ENCODE peak calls at places on chromosomes 7 and 10, in four cellular contexts. X is IMR-90, G is HepG2, O is K562. E is an unnamed sample.

GRCh38 chr10:14478201-14478600 is 147.5 kb upstream of the FRMD4A start:
- DNase-seq in X (no peak), O (no peak), G (no peak), E (no peak)

GRCh38 chr7:106279425-106280182 is 5.2 kb downstream of the NAMPT start:
- DNase-seq in X (no peak), O (peak; percentile 64), G (no peak), E (peak; percentile 25)

GRCh38 chr7:1520574-1521234 is 9.8 kb upstream of the MAFK start:
- DNase-seq in G (peak; percentile 96), X (peak; percentile 92), O (peak; percentile 34), E (peak; percentile 100)

GRCh38 chr10:12042409-12042796 is 206 bp downstream of the UPF2 start:
- DNase-seq in G (no peak), X (peak; percentile 3), O (peak; percentile 42), E (no peak)

GRCh38 chr7:2863461-2864066 is 19.5 kb upstream of the GNA12 start:
- DNase-seq in X (peak; percentile 97), G (peak; percentile 89), O (peak; percentile 72), E (peak; percentile 80)

GRCh38 chr10:42953684-42954674 is 122.9 kb upstream of the RET start:
- DNase-seq in X (no peak), O (no peak), G (no peak), E (no peak)

GRCh38 chr7:118995395-118995794 is 770.9 kb downstream of the ANKRD7 start:
- DNase-seq in X (peak; percentile 10), G (no peak), O (no peak), E (no peak)

GRCh38 chr10:47384148-47384921 is at the start of gene ZNF488:
- DNase-seq in O (peak; percentile 98), G (peak; percentile 49), X (peak; percentile 49), E (peak; percentile 94)

GRCh38 chr10:43921478-43921877 is 272.8 kb upstream of the ZNF32 start:
- DNase-seq in O (no peak), G (no peak), X (no peak), E (no peak)

GRCh38 chr7:94231333-94231732 is 163.4 kb upstream of the COL1A2 start:
- DNase-seq in X (no peak), G (no peak), O (no peak), E (no peak)

DNA sequence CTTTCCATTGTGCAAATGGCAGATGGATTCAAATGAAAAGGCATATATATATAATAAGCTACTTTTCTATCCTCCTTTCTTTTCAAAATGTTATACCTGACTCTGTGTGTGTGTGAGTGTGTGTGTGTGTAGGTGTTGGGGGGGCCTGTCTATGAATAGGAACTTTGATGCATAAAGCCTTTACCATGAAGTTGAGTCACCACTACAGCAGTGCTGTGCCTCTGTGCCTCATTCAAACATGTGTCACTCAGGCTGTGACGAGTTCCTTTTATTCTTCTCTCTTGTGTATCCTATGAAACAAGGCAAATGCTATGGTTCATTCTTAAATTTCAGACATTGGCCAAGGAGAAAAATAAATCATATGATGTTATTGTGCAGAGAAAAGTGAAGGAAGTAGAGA is 52.7 kb upstream of the DKK1 start:
- DNase-seq in G (no peak), X (no peak), O (no peak), E (no peak)
- TF ChIP-seq MAZ in G (no peak), X (no peak), O (no peak), E (no peak)

GRCh38 chr10:31952066-31952465 is 23.4 kb upstream of the ARHGAP12 start:
- DNase-seq in O (peak; percentile 37), X (no peak), G (no peak), E (no peak)
- TF ChIP-seq BHLHE40 in O (no peak), X (no peak), G (no peak), E (no peak)

GRCh38 chr7:127230192-127230925 is 22.4 kb downstream of the GRM8 start:
- DNase-seq in O (no peak), G (no peak), X (no peak), E (no peak)
- TF ChIP-seq MAZ in O (no peak), G (no peak), X (no peak), E (no peak)

GRCh38 chr7:5681979-5682546 is 99.4 kb downstream of the RNF216 start:
- DNase-seq in X (no peak), O (no peak), G (no peak), E (no peak)

GRCh38 chr7:5682889-5683670 is 98.4 kb downstream of the RNF216 start:
- DNase-seq in G (no peak), X (no peak), O (no peak), E (no peak)

GRCh38 chr7:5679741-5680473 is 101.6 kb downstream of the RNF216 start:
- DNase-seq in X (no peak), G (no peak), O (no peak), E (no peak)

GRCh38 chr7:5679047-5679740 is 102.3 kb downstream of the RNF216 start:
- DNase-seq in O (no peak), X (no peak), G (no peak), E (no peak)

GRCh38 chr7:5681423-5681822 is 100.0 kb downstream of the RNF216 start:
- DNase-seq in G (no peak), O (no peak), X (no peak), E (no peak)
- TF ChIP-seq BHLHE40 in G (no peak), O (no peak), X (no peak), E (no peak)

GRCh38 chr10:90849956-90850749 is 7.7 kb downstream of the HTR7 start:
- DNase-seq in O (no peak), X (peak; percentile 18), G (no peak), E (no peak)
- TF ChIP-seq MAZ in O (no peak), X (no peak), G (no peak), E (no peak)

GRCh38 chr7:132858251-132858650 is 223.6 kb downstream of the CHCHD3 start:
- DNase-seq in G (no peak), X (no peak), O (no peak), E (no peak)
- TF ChIP-seq BHLHE40 in G (no peak), X (no peak), O (no peak), E (no peak)

GRCh38 chr7:25860206-25860881 is 291.7 kb upstream of the NFE2L3 start:
- DNase-seq in O (no peak), X (peak; percentile 24), G (no peak), E (no peak)
- TF ChIP-seq MAZ in O (peak; percentile 17), X (no peak), G (no peak), E (no peak)

DNA sequence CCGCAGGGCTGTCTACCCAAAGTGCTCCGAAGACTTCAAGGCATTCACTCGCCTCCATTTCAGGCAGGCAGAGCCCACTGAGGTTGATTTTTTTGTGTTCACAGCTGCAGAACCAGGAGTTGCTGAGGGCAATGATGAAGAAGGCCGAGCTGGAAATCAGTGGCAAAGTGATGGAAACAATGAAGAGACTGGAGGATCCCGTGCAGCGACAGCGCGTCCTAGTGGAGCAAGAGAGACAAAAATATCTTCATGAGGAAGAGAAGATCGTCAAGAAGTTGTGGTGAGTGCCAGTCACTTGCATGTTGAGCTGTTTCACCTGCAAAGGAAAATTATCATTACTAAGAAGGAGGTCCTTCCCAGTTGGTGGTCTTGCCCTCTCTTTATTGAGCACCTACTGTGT is 210.5 kb downstream of the ARHGAP21 start:
- DNase-seq in X (peak; percentile 34), O (no peak), G (no peak), E (peak; percentile 13)
- TF ChIP-seq BHLHE40 in X (no peak), O (no peak), G (no peak), E (no peak)

E was measured in A549.